ENCODE peak calls at places on chromosomes 7 and 10, in eight cellular contexts. B is left ventricle myocardium inferior, J is esophagus muscularis mucosa, I is endodermal cell, W is GM12878, Q is neural progenitor cell, K is astrocyte, V is PC-9. C is an unnamed sample.

GRCh38 chr10:113326160-113327111 is 226.4 kb upstream of the HABP2 start:
- DNase-seq in W (peak; percentile 42), Q (peak; percentile 70), J (no peak), K (peak; percentile 85), I (peak; percentile 82), B (no peak), V (peak; percentile 54), C (peak; percentile 60)

GRCh38 chr7:70788276-70788675 is 343.7 kb upstream of the GALNT17 start:
- DNase-seq in K (no peak), J (no peak), Q (no peak), W (no peak), I (peak; percentile 38), B (no peak), V (no peak), C (no peak)

GRCh38 chr7:124720195-124720594 is 45.4 kb downstream of the GPR37 start:
- DNase-seq in I (no peak), J (no peak), K (peak; percentile 55), Q (no peak), V (no peak), W (no peak), B (no peak), C (peak; percentile 75)

GRCh38 chr7:24769863-24770262 is 12.6 kb upstream of the GSDME start:
- DNase-seq in K (no peak), W (no peak), I (no peak), J (no peak), V (no peak), Q (no peak), B (no peak), C (no peak)

GRCh38 chr7:116113310-116113709 is 82.7 kb upstream of the TFEC start:
- DNase-seq in J (no peak), K (no peak), V (no peak), B (no peak), I (no peak), Q (no peak), W (no peak), C (no peak)

GRCh38 chr10:48800283-48800675 is 115.6 kb downstream of the WDFY4 start:
- DNase-seq in Q (no peak), I (no peak), J (peak; percentile 86), W (peak; percentile 34), K (no peak), V (no peak), B (no peak), C (no peak)

GRCh38 chr10:8050561-8051108 is 3.9 kb upstream of the GATA3 start:
- DNase-seq in Q (peak; percentile 87), V (peak; percentile 52), K (no peak), B (no peak), W (no peak), J (no peak), I (peak; percentile 91), C (no peak)

GRCh38 chr7:114718861-114719260 is 203.0 kb upstream of the MDFIC start:
- DNase-seq in W (peak; percentile 7), V (no peak), K (no peak), B (no peak), Q (no peak), J (no peak), I (no peak), C (no peak)

GRCh38 chr7:155353256-155353897 is 55.7 kb downstream of the INSIG1 start:
- DNase-seq in J (no peak), V (no peak), K (no peak), Q (no peak), I (peak; percentile 24), W (no peak), B (no peak), C (no peak)

GRCh38 chr10:48556065-48556464 is 48.8 kb downstream of the ARHGAP22 start:
- DNase-seq in J (no peak), Q (no peak), K (no peak), V (no peak), W (no peak), I (no peak), B (no peak), C (no peak)

GRCh38 chr10:45420453-45421192 is 46.6 kb downstream of the ALOX5 start:
- DNase-seq in I (no peak), V (peak; percentile 77), B (peak; percentile 86), W (peak; percentile 90), Q (no peak), K (peak; percentile 51), J (no peak), C (peak; percentile 34)

GRCh38 chr7:103685646-103686418 is 239.8 kb upstream of the SLC26A5 start:
- DNase-seq in B (no peak), J (no peak), W (no peak), Q (no peak), I (no peak), K (no peak), V (no peak), C (no peak)

DNA sequence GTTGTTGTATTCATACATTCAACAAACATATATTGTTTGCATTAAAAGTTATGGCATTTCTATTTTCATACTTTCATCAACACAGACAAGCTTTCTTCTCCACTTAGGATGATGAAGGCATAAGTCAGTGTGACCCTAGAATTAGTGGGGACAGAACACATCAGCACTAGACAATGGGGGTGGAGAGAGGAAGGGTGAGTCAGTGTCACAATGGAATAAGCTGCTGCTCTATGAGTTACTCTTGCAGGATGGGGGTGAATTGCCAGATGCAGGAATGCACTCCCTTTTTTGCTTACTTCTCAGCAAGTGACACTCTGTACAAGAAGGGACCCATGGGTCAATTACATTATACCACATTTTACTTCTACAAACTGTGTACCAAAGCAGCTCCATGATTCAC is 74.0 kb downstream of the DGKI start:
- DNase-seq in B (no peak), Q (no peak), V (no peak), I (no peak), J (no peak), W (no peak), K (peak; percentile 92), C (peak; percentile 54)
- H3K27ac ChIP-seq in B (no peak overlapping the region), Q (no peak overlapping the region), V (no peak overlapping the region), I (no peak overlapping the region), J (no peak overlapping the region), W (no peak overlapping the region), K (peak overlapping the region; percentile 97), C (no peak overlapping the region)

GRCh38 chr7:17941171-17941490 is 837 bp upstream of the SNX13 start:
- DNase-seq in I (no peak), Q (no peak), V (no peak), W (no peak), B (no peak), K (no peak), J (no peak), C (no peak)
- TF ChIP-seq CTCF in I (peak; percentile 25), Q (no peak), V (no peak), W (no peak), B (no peak), K (peak; percentile 14), J (no peak), C (peak; percentile 37)

DNA sequence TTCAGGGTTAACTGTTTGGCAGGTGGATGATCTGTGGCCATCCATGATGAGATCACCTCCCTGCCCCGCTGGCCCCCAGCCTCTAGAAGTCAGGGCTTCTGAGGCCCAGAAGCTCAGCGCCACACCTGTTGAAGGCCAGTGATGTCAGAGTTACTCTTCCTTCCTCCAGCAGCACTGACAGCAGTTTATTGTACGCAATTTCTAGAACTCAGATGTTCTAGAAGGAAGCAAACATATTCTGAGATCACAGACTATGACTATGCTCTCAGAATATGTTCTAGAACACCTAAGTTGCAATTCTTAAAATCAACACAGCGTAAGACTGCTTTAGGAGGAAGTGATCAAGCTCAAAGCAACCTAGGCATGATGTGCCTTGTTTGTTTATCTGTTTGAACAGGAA is 196.3 kb upstream of the KLF14 start:
- DNase-seq in K (no peak), Q (no peak), B (no peak), J (peak; percentile 68), W (no peak), V (no peak), I (no peak), C (peak; percentile 58)
- H3K27ac ChIP-seq in K (no peak overlapping the region), Q (no peak overlapping the region), B (peak overlapping the region; percentile 14), J (peak overlapping the region; percentile 57), W (peak overlapping the region; percentile 32), V (peak overlapping the region; percentile 18), I (no peak overlapping the region), C (peak overlapping the region; percentile 1)

DNA sequence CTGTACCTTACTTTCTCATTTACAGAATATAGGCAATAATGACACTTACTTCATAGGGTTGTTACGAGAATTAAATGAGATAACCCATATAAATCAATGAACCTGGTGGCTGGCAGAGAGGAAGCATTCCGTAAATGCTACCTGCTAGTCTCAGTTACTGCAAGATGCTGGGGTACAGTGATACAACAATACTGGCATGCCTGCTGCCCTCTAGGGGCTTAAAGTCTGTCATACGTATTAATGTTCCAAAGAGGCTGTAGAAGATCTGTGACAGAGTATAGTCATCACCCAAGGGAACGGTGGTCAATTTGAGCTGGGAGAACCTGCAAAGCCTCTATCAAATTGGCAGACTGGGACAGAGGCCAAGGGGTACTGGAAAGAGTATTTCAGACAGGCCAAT is 421.5 kb downstream of the GPAM start:
- DNase-seq in I (no peak), V (no peak), W (no peak), K (no peak), Q (no peak), B (no peak), J (no peak), C (no peak)
- TF ChIP-seq CTCF in I (peak; percentile 50), V (no peak), W (no peak), K (no peak), Q (peak; percentile 24), B (no peak), J (no peak), C (no peak)

GRCh38 chr10:126950401-126951105 is 45.3 kb downstream of the DOCK1 start:
- DNase-seq in K (no peak), V (no peak), B (no peak), J (no peak), I (no peak), W (no peak), Q (no peak), C (no peak)
- H3K27ac ChIP-seq in K (no peak overlapping the region), V (no peak overlapping the region), B (no peak overlapping the region), J (no peak overlapping the region), I (no peak overlapping the region), W (no peak overlapping the region), Q (peak overlapping the region; percentile 37), C (no peak overlapping the region)

GRCh38 chr7:101804087-101804631 is 13.3 kb upstream of the CUX1 start:
- DNase-seq in K (no peak), W (no peak), Q (peak; percentile 61), J (no peak), V (no peak), I (peak; percentile 90), B (no peak), C (no peak)

GRCh38 chr7:101803203-101804086 is 14.0 kb upstream of the CUX1 start:
- DNase-seq in J (no peak), Q (no peak), B (no peak), I (no peak), W (no peak), V (no peak), K (no peak), C (no peak)

DNA sequence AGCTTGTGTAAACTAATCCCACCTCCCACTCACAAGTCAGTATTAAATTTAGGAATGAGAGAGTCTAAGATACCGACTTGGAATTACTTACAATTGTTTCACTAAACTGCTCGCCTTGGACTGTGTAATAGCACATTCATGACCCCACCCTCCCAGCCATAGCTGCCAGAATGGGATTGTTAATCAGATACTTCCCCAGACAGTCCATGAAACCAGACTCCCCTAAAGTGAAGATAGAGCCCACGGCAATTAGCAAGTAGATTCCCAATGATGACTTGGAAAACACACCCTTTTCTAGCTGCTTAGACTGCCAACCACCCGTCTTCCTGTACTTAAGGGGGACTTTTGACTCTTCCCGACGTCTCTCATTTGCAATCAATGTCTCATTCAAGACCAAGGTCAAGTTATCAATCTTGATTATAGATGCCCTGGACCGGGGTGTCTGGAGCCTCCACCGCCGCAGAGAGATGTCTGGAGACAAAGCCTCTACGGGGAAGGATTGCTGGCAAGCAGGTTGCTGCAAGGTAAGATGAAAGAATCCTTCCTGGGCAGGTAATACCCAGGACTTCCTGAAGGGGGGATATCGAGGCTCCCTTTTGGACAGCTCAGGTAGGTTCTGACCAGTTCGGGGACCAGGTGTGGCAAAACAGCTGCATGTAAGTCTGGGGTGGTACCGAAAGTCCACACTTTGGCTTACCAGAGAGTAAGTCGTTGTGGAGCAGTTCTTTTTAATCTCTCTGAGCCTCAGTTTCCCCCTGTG is 12.6 kb upstream of the CUX1 start:
- DNase-seq in K (peak; percentile 24), Q (peak; percentile 45), I (peak; percentile 92), W (no peak), B (no peak), J (no peak), V (peak; percentile 35), C (no peak)
- TF ChIP-seq CTCF in K (no peak), Q (peak; percentile 50), I (peak; percentile 79), W (peak; percentile 42), B (no peak), J (no peak), V (peak; percentile 70), C (peak; percentile 62)

C was measured in foreskin keratinocyte.